ENCODE peak calls at places on chromosome 19, in six cellular contexts. E is fibroblast of lung, X is neural progenitor cell, D is astrocyte, W is PC-3, V is GM12878. Y is an unnamed sample.

GRCh38 chr19:45882652-45883585 is 3.0 kb downstream of the IRF2BP1 start:
- DNase-seq in E (peak), X (peak), D (peak), W (peak), V (peak), Y (peak)

GRCh38 chr19:29483944-29484581 is 41.7 kb upstream of the VSTM2B start:
- DNase-seq in E (no peak), X (no peak), D (no peak), W (no peak), V (no peak), Y (no peak)

GRCh38 chr19:13281567-13282291 is 131.5 kb downstream of the IER2 start:
- DNase-seq in E (no peak), X (no peak), D (no peak), W (no peak), V (no peak), Y (no peak)

GRCh38 chr19:39499082-39499642 is 415 bp downstream of the DLL3 start:
- DNase-seq in E (peak), X (peak), D (no peak), W (no peak), V (no peak), Y (no peak)

GRCh38 chr19:10510301-10510802 is 6.9 kb downstream of the S1PR5 start:
- DNase-seq in E (no peak), X (peak), D (no peak), W (peak), V (no peak), Y (no peak)

GRCh38 chr19:10975374-10976036 is 14.7 kb downstream of the SMARCA4 start:
- DNase-seq in E (peak), X (no peak), D (peak), W (no peak), V (no peak), Y (no peak)

GRCh38 chr19:7973883-7974282 is 30.4 kb upstream of the TIMM44 start:
- DNase-seq in E (no peak), X (no peak), D (no peak), W (no peak), V (no peak), Y (no peak)

GRCh38 chr19:16942583-16942982 is 53.8 kb downstream of the F2RL3 start:
- DNase-seq in E (no peak), X (no peak), D (no peak), W (no peak), V (no peak), Y (no peak)

GRCh38 chr19:10226376-10227214 is 4.5 kb downstream of the S1PR2 start:
- DNase-seq in E (peak), X (no peak), D (peak), W (no peak), V (no peak), Y (no peak)

GRCh38 chr19:18349524-18350128 is 9.2 kb downstream of the PGPEP1 start:
- DNase-seq in E (peak), X (peak), D (no peak), W (peak), V (no peak), Y (no peak)

GRCh38 chr19:15195381-15195964 is 5.3 kb downstream of the NOTCH3 start:
- DNase-seq in E (peak), X (peak), D (peak), W (peak), V (no peak), Y (no peak)

GRCh38 chr19:55041627-55042343 is 3.7 kb upstream of the GP6 start:
- DNase-seq in E (no peak), X (no peak), D (no peak), W (no peak), V (no peak), Y (no peak)

GRCh38 chr19:39408392-39409206 is 2.0 kb downstream of the ZFP36 start:
- DNase-seq in E (peak), X (peak), D (no peak), W (peak), V (no peak), Y (no peak)

GRCh38 chr19:44752816-44753618 is 4.5 kb downstream of the BCL3 start:
- DNase-seq in E (peak), X (peak), D (peak), W (peak), V (peak), Y (no peak)

GRCh38 chr19:27752530-27753184 is 1460.3 kb downstream of the UQCRFS1 start:
- DNase-seq in E (no peak), X (no peak), D (no peak), W (no peak), V (no peak), Y (no peak)

GRCh38 chr19:18000981-18001836 is 6.8 kb upstream of the ARRDC2 start:
- DNase-seq in E (peak), X (peak), D (peak), W (peak), V (no peak), Y (no peak)

GRCh38 chr19:10644351-10645007 is 9.7 kb upstream of the ILF3 start:
- DNase-seq in E (peak), X (peak), D (peak), W (peak), V (no peak), Y (no peak)

GRCh38 chr19:47445937-47446402 is 25.7 kb downstream of the SLC8A2 start:
- DNase-seq in E (no peak), X (peak), D (no peak), W (peak), V (no peak), Y (no peak)

GRCh38 chr19:2337329-2337707 is 8.8 kb downstream of the SPPL2B start:
- DNase-seq in E (peak), X (peak), D (peak), W (no peak), V (no peak), Y (no peak)

GRCh38 chr19:12052057-12052570 is 647 bp downstream of the ZNF878 start:
- DNase-seq in E (peak), X (no peak), D (peak), W (peak), V (no peak), Y (no peak)

GRCh38 chr19:23709347-23709746 is 22.3 kb upstream of the ZNF675 start:
- DNase-seq in E (no peak), X (no peak), D (no peak), W (no peak), V (no peak), Y (no peak)

GRCh38 chr19:8361921-8362793 is 1.8 kb upstream of the ANGPTL4 start:
- DNase-seq in E (peak), X (no peak), D (peak), W (peak), V (no peak), Y (no peak)

GRCh38 chr19:54325194-54325621 is 12.2 kb upstream of the LILRA5 start:
- DNase-seq in E (no peak), X (peak), D (no peak), W (peak), V (no peak), Y (no peak)

GRCh38 chr19:16338470-16339360 is 14.1 kb downstream of the KLF2 start:
- DNase-seq in E (peak), X (no peak), D (peak), W (peak), V (peak), Y (no peak)

GRCh38 chr19:43406297-43406696 is 8.4 kb upstream of the TEX101 start:
- DNase-seq in E (no peak), X (peak), D (no peak), W (no peak), V (no peak), Y (no peak)

GRCh38 chr19:48332662-48333466 is 7.5 kb downstream of the EMP3 start:
- DNase-seq in E (peak), X (peak), D (peak), W (peak), V (peak), Y (peak)

GRCh38 chr19:17948967-17949930 is 16.4 kb downstream of the CCDC124 start:
- DNase-seq in E (no peak), X (peak), D (no peak), W (no peak), V (no peak), Y (no peak)

GRCh38 chr19:58538257-58539168 is 5.4 kb upstream of the TRIM28 start:
- DNase-seq in E (no peak), X (peak), D (no peak), W (no peak), V (no peak), Y (no peak)

GRCh38 chr19:33620611-33621010 is 1.1 kb upstream of the CHST8 start:
- DNase-seq in E (no peak), X (no peak), D (no peak), W (no peak), V (no peak), Y (no peak)

GRCh38 chr19:33621065-33621785 is 528 bp upstream of the CHST8 start:
- DNase-seq in E (no peak), X (no peak), D (no peak), W (no peak), V (no peak), Y (no peak)

GRCh38 chr19:33621811-33622504 is at the start of gene CHST8:
- DNase-seq in E (peak), X (peak), D (peak), W (no peak), V (no peak), Y (no peak)

GRCh38 chr19:33622809-33623511 is 1.2 kb downstream of the CHST8 start:
- DNase-seq in E (no peak), X (peak), D (no peak), W (no peak), V (no peak), Y (no peak)

DNA sequence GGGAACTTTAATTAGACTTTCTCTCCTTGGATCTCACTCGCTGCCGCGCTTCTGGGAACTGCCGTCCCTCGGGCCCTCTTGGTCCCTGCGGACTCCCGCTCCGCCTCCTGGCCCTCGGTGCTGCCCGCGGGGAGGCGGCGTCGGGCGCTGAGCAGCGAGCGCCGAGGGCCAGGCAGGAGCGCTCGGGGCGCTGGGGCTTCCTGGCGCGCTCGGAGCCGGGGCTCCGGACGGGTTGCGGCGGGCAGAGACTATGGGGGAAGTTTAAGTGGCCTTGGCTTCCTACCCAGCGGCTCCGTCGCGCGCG is 704 bp downstream of the CHST8 start:
- DNase-seq in E (peak), X (peak), D (no peak), W (no peak), V (no peak), Y (no peak)
- H3K9ac ChIP-seq in E (no peak), X (no peak), D (no peak), W (no peak), V (no peak), Y (no peak)

GRCh38 chr19:5254543-5254942 is 86.1 kb downstream of the PTPRS start:
- DNase-seq in E (no peak), X (no peak), D (no peak), W (no peak), V (no peak), Y (no peak)
- TF ChIP-seq EZH2 in E (no peak), X (no peak), D (no peak), W (no peak), V (no peak), Y (no peak)

GRCh38 chr19:49558591-49558990 is 21.8 kb downstream of the NOSIP start:
- DNase-seq in E (no peak), X (no peak), D (no peak), W (no peak), V (no peak), Y (no peak)

GRCh38 chr19:49557641-49558325 is 22.6 kb downstream of the NOSIP start:
- DNase-seq in E (no peak), X (no peak), D (no peak), W (no peak), V (no peak), Y (no peak)

GRCh38 chr19:49555600-49556411 is 24.6 kb downstream of the NOSIP start:
- DNase-seq in E (peak), X (peak), D (no peak), W (peak), V (no peak), Y (peak)

GRCh38 chr19:49554701-49555181 is 25.6 kb downstream of the NOSIP start:
- DNase-seq in E (no peak), X (no peak), D (no peak), W (no peak), V (no peak), Y (peak)

DNA sequence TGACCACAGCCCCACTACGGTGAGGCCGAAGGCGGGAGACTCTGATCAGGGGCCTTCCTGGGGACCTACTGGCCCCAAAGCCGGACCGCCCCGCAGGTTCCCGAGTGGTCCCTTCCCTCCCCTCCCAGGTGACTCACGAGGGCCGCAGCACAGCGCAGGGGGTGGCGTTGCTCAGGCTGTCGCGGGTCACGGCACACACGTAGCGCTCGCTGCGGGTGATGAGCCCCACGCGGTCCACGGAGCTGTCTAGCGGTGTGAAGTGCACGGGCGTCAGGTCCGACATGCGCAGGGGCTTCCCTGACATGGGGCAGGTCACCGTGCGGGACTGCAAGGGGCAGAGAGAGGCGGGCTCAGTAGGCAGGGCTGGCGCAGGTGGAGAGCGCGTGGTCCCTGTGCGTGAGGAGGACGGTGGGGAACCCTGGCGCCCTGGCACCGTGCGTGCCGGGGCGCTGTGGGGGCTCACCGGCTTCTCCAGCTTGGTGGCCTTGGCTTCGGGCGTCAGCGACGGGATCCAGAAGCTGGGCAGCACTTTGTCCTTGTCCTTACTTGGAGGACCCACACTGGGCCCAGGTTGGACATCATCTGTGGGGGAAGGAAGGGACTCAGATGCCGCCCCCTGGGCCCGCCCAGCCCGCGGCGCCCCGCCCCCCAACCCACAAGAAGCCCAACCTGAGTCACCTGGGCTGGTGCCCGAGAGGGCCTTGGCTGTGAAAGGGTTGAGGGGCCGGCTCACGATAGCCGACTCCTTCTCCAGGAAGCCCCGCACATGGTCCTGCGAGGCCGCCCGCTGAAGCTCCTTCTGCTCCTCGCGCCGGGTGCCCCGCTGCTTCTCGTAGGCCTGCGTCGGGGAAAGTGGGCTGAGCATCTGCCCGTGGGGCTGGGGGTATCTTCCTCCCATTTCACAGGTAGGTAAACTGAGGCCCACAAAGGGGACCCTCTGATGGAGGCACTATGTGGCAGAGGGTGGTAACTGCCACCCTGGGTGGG is 23.7 kb downstream of the NOSIP start:
- DNase-seq in E (peak), X (peak), D (no peak), W (no peak), V (no peak), Y (no peak)
- H3K9ac ChIP-seq in E (no peak), X (no peak), D (no peak), W (no peak), V (no peak), Y (no peak)

DNA sequence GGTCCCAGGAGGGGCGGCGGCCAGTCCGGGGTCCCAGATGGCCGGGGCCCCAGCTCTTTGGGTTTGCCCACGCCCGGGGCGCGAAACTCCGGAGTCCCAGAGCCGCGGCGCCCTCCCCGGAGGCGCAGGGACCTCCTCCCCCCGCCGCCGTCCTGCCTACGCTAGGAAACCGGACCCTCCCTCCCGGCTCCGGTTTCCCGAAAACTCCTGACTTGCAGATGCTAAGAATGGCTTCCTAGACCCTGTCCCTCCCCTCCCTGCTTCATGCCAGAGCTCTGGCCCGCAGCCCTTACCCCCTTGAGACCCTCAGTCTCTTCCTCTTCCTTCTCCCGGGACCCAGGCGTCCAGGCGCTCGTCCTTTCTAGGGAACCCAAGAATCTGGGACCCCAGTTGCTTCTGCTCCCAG is 468 bp upstream of the MYBPC2 start:
- DNase-seq in E (peak), X (peak), D (no peak), W (no peak), V (no peak), Y (no peak)
- TF ChIP-seq EZH2 in E (peak), X (no peak), D (peak), W (no peak), V (no peak), Y (no peak)

GRCh38 chr19:52453324-52454094 is at the start of gene ZNF578:
- DNase-seq in E (peak), X (no peak), D (peak), W (no peak), V (no peak), Y (no peak)
- H3K9ac ChIP-seq in E (peak), X (no peak), D (peak), W (no peak), V (no peak), Y (no peak)

GRCh38 chr19:19537321-19538048 is 580 bp upstream of the CILP2 start:
- DNase-seq in E (peak), X (no peak), D (no peak), W (peak), V (no peak), Y (no peak)

GRCh38 chr19:19535311-19536191 is 2.5 kb upstream of the CILP2 start:
- DNase-seq in E (no peak), X (no peak), D (no peak), W (no peak), V (no peak), Y (no peak)

GRCh38 chr19:19539738-19540703 is 2.0 kb downstream of the CILP2 start:
- DNase-seq in E (peak), X (peak), D (peak), W (peak), V (no peak), Y (no peak)

GRCh38 chr19:19538767-19539166 is 702 bp downstream of the CILP2 start:
- DNase-seq in E (no peak), X (no peak), D (no peak), W (no peak), V (no peak), Y (no peak)

GRCh38 chr19:19538077-19538764 is at the start of gene CILP2:
- DNase-seq in E (no peak), X (peak), D (no peak), W (peak), V (no peak), Y (no peak)
- TF ChIP-seq EZH2 in E (no peak), X (peak), D (peak), W (no peak), V (no peak), Y (no peak)

GRCh38 chr19:6752257-6753177 is 13.0 kb downstream of the TRIP10 start:
- DNase-seq in E (no peak), X (peak), D (no peak), W (no peak), V (no peak), Y (no peak)
- H3K9ac ChIP-seq in E (no peak), X (no peak), D (no peak), W (no peak), V (peak), Y (peak)

DNA sequence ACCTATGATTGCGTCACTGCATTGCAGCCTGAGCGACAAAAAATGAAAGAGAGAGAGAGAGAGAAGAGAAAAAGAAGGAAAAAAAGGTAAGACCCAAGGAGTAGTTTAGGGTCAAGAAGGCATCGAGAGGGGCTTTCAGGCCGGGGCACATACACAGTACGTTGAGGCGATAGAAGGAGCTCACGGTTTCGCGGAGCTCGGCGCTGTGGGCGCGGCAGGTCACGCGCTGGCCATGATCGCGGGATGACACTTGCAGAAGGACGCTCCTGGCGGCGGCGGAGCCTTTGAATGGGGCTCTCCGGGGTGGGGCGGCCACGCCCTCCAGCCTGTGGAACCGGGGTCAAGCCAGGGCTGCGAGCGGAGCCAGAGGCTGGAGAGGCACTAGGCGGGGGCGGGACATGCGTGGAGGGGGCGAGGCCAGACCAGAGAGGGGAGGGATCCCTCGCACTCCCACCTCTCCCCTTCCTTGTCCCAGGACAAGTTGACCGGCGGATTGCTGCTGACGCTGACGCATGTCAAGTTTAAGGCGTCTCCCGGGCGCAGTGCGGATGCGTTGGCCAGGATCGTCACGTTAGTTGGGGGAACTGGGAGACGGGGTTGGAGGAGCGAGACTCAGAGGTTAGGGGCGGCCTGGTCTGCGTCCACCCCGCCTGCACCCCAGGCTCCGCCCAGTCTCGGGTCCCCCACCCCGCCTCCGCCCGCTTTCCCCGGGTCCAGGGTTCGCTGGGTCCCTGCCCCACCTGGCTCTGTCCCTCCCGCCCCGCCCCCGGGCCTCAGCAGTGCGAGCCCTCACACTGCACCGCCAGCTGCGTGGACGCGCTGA is 6.9 kb downstream of the NPHS1 start:
- DNase-seq in E (no peak), X (peak), D (no peak), W (peak), V (no peak), Y (no peak)
- TF ChIP-seq EZH2 in E (peak), X (no peak), D (no peak), W (no peak), V (no peak), Y (no peak)